ENCODE peak calls at places on chromosomes 7 and 10, in five cellular contexts. G is AG08395, Z is fibroblast of pulmonary artery, X is A172, L is left lobe of liver. S is an unnamed sample.

GRCh38 chr10:30493609-30494530 is 59.9 kb downstream of the MAP3K8 start:
- DNase-seq in G (peak; percentile 73), Z (peak; percentile 44), X (peak; percentile 29), L (peak; percentile 55), S (no peak)

GRCh38 chr10:46090258-46090812 is 44.3 kb upstream of the MSMB start:
- DNase-seq in G (no peak), Z (no peak), X (no peak), L (no peak), S (no peak)

GRCh38 chr7:130084037-130084875 is 13.9 kb downstream of the KLHDC10 start:
- DNase-seq in G (no peak), Z (peak; percentile 24), X (no peak), L (no peak), S (no peak)

GRCh38 chr10:114023198-114023597 is 20.5 kb upstream of the ADRB1 start:
- DNase-seq in G (no peak), Z (peak; percentile 72), X (peak; percentile 55), L (no peak), S (no peak)

GRCh38 chr7:132516042-132516840 is 60.0 kb downstream of the PLXNA4 start:
- DNase-seq in G (peak; percentile 84), Z (peak; percentile 50), X (peak; percentile 75), L (no peak), S (peak; percentile 1)

GRCh38 chr7:36749282-36749960 is 25.1 kb upstream of the AOAH start:
- DNase-seq in G (no peak), Z (peak; percentile 73), X (peak; percentile 80), L (no peak), S (peak; percentile 56)

GRCh38 chr10:77628906-77629730 is 8.5 kb downstream of the KCNMA1 start:
- DNase-seq in G (no peak), Z (no peak), X (peak; percentile 41), L (no peak), S (no peak)

GRCh38 chr7:27952393-27953290 is 212.7 kb downstream of the TAX1BP1 start:
- DNase-seq in G (peak; percentile 70), Z (peak; percentile 21), X (no peak), L (no peak), S (no peak)

S was measured in kidney epithelial cell.